ENCODE peak calls at places on chromosome 16, in six cellular contexts. One of them, this sample, is unnamed.

GRCh38 chr16:84518804-84519341 is 14.4 kb upstream of the MEAK7 start:
- DNase-seq in IMR-90: no peak
- DNase-seq in CD4-positive, alpha-beta memory T cell: peak
- DNase-seq in DND-41: no peak
- DNase-seq in cardiac muscle cell: no peak
- DNase-seq in heart right ventricle: no peak
- DNase-seq in this sample: peak

GRCh38 chr16:28863929-28864886 is 565 bp downstream of the SH2B1 start:
- DNase-seq in IMR-90: peak
- DNase-seq in CD4-positive, alpha-beta memory T cell: no peak
- DNase-seq in DND-41: no peak
- DNase-seq in cardiac muscle cell: peak
- DNase-seq in heart right ventricle: no peak
- DNase-seq in this sample: peak

GRCh38 chr16:5965321-5965720 is 867.7 kb upstream of the EEF2KMT start:
- DNase-seq in IMR-90: no peak
- DNase-seq in CD4-positive, alpha-beta memory T cell: no peak
- DNase-seq in DND-41: no peak
- DNase-seq in cardiac muscle cell: no peak
- DNase-seq in heart right ventricle: no peak
- DNase-seq in this sample: no peak

GRCh38 chr16:66510298-66510697 is 39.6 kb downstream of the TK2 start:
- DNase-seq in IMR-90: no peak
- DNase-seq in CD4-positive, alpha-beta memory T cell: no peak
- DNase-seq in DND-41: no peak
- DNase-seq in cardiac muscle cell: no peak
- DNase-seq in heart right ventricle: no peak
- DNase-seq in this sample: no peak

GRCh38 chr16:81996664-81997529 is 14.4 kb downstream of the SDR42E1 start:
- DNase-seq in IMR-90: peak
- DNase-seq in CD4-positive, alpha-beta memory T cell: no peak
- DNase-seq in DND-41: no peak
- DNase-seq in cardiac muscle cell: peak
- DNase-seq in heart right ventricle: no peak
- DNase-seq in this sample: no peak

GRCh38 chr16:48526058-48526957 is 83.7 kb downstream of the N4BP1 start:
- DNase-seq in IMR-90: no peak
- DNase-seq in CD4-positive, alpha-beta memory T cell: no peak
- DNase-seq in DND-41: no peak
- DNase-seq in cardiac muscle cell: no peak
- DNase-seq in heart right ventricle: no peak
- DNase-seq in this sample: no peak

GRCh38 chr16:87761020-87761506 is 4.7 kb downstream of the KLHDC4 start:
- DNase-seq in IMR-90: no peak
- DNase-seq in CD4-positive, alpha-beta memory T cell: no peak
- DNase-seq in DND-41: no peak
- DNase-seq in cardiac muscle cell: no peak
- DNase-seq in heart right ventricle: no peak
- DNase-seq in this sample: no peak

GRCh38 chr16:73015612-73016487 is 32.1 kb downstream of the ZFHX3 start:
- DNase-seq in IMR-90: no peak
- DNase-seq in CD4-positive, alpha-beta memory T cell: no peak
- DNase-seq in DND-41: no peak
- DNase-seq in cardiac muscle cell: no peak
- DNase-seq in heart right ventricle: no peak
- DNase-seq in this sample: no peak

GRCh38 chr16:84040823-84041391 is 1.7 kb downstream of the SLC38A8 start:
- DNase-seq in IMR-90: peak
- DNase-seq in CD4-positive, alpha-beta memory T cell: no peak
- DNase-seq in DND-41: no peak
- DNase-seq in cardiac muscle cell: peak
- DNase-seq in heart right ventricle: no peak
- DNase-seq in this sample: no peak

GRCh38 chr16:2043980-2044451 is 3.6 kb downstream of the NTHL1 start:
- DNase-seq in IMR-90: no peak
- DNase-seq in CD4-positive, alpha-beta memory T cell: no peak
- DNase-seq in DND-41: no peak
- DNase-seq in cardiac muscle cell: no peak
- DNase-seq in heart right ventricle: peak
- DNase-seq in this sample: no peak

GRCh38 chr16:79402356-79402755 is 198.2 kb downstream of the MAF start:
- DNase-seq in IMR-90: no peak
- DNase-seq in CD4-positive, alpha-beta memory T cell: no peak
- DNase-seq in DND-41: no peak
- DNase-seq in cardiac muscle cell: no peak
- DNase-seq in heart right ventricle: no peak
- DNase-seq in this sample: no peak

GRCh38 chr16:2341456-2342447 is 1.2 kb upstream of the ABCA3 start:
- DNase-seq in IMR-90: no peak
- DNase-seq in CD4-positive, alpha-beta memory T cell: no peak
- DNase-seq in DND-41: no peak
- DNase-seq in cardiac muscle cell: no peak
- DNase-seq in heart right ventricle: peak
- DNase-seq in this sample: no peak

GRCh38 chr16:59543641-59544040 is 809.5 kb upstream of the GOT2 start:
- DNase-seq in IMR-90: peak
- DNase-seq in CD4-positive, alpha-beta memory T cell: no peak
- DNase-seq in DND-41: no peak
- DNase-seq in cardiac muscle cell: no peak
- DNase-seq in heart right ventricle: no peak
- DNase-seq in this sample: no peak

GRCh38 chr16:89304181-89304851 is 86.8 kb downstream of the ZNF778 start:
- DNase-seq in IMR-90: no peak
- DNase-seq in CD4-positive, alpha-beta memory T cell: no peak
- DNase-seq in DND-41: no peak
- DNase-seq in cardiac muscle cell: no peak
- DNase-seq in heart right ventricle: no peak
- DNase-seq in this sample: no peak
- H3K27ac ChIP-seq in IMR-90: no peak
- H3K27ac ChIP-seq in CD4-positive, alpha-beta memory T cell: no peak
- H3K27ac ChIP-seq in DND-41: no peak
- H3K27ac ChIP-seq in cardiac muscle cell: no peak
- H3K27ac ChIP-seq in heart right ventricle: no peak
- H3K27ac ChIP-seq in this sample: no peak

GRCh38 chr16:69534720-69535119 is 31.0 kb upstream of the NFAT5 start:
- DNase-seq in IMR-90: no peak
- DNase-seq in CD4-positive, alpha-beta memory T cell: no peak
- DNase-seq in DND-41: no peak
- DNase-seq in cardiac muscle cell: no peak
- DNase-seq in heart right ventricle: no peak
- DNase-seq in this sample: no peak
- H3K27ac ChIP-seq in IMR-90: no peak
- H3K27ac ChIP-seq in CD4-positive, alpha-beta memory T cell: no peak
- H3K27ac ChIP-seq in DND-41: no peak
- H3K27ac ChIP-seq in cardiac muscle cell: no peak
- H3K27ac ChIP-seq in heart right ventricle: no peak
- H3K27ac ChIP-seq in this sample: no peak

GRCh38 chr16:19323596-19323995 is 38.1 kb downstream of the CLEC19A start:
- DNase-seq in IMR-90: no peak
- DNase-seq in CD4-positive, alpha-beta memory T cell: no peak
- DNase-seq in DND-41: no peak
- DNase-seq in cardiac muscle cell: no peak
- DNase-seq in heart right ventricle: no peak
- DNase-seq in this sample: no peak
- H3K27ac ChIP-seq in IMR-90: no peak
- H3K27ac ChIP-seq in CD4-positive, alpha-beta memory T cell: no peak
- H3K27ac ChIP-seq in DND-41: no peak
- H3K27ac ChIP-seq in cardiac muscle cell: no peak
- H3K27ac ChIP-seq in heart right ventricle: no peak
- H3K27ac ChIP-seq in this sample: no peak

DNA sequence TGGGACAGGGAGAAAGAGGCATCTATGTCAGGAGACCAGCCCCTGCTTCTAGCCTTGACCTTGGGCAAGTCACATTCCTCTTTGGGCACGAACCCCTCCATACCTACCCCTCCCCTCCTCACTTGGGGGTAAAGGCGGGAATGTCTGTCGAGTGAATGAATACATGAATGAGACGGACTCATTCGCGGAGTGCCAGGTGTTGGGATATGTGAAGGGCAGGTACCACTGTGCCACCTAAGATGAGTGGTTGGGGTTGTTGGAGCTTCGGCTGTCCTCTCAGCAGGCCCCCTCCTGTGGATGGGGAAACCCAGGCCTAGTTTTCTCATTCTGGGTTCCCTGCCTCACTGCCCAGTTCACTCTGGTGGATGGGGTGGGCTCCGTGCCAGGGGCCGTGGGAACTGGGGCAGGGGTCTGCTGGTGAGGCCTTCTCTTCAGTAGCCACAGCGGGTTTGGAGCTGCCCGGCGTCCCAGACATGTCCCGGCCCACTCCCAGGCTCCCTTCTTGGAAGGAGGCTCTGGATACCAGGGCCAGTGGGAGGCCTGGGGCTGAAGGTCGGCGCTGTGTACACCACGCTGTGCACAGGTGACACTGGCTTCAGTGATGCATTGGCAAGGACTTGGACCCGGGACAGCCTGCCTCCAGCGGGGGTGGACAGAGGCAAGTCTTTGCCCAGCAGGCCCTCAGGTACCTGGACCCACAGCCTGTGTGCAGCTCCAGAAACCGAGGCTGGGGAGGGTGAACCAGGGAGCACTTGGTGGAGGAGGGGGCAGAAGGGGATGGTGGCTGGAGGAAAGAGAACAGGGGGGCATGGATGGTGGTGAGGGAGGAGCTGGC is 5.6 kb downstream of the GLIS2 start:
- DNase-seq in IMR-90: no peak
- DNase-seq in CD4-positive, alpha-beta memory T cell: no peak
- DNase-seq in DND-41: no peak
- DNase-seq in cardiac muscle cell: no peak
- DNase-seq in heart right ventricle: no peak
- DNase-seq in this sample: no peak
- H3K27ac ChIP-seq in IMR-90: no peak
- H3K27ac ChIP-seq in CD4-positive, alpha-beta memory T cell: no peak
- H3K27ac ChIP-seq in DND-41: no peak
- H3K27ac ChIP-seq in cardiac muscle cell: no peak
- H3K27ac ChIP-seq in heart right ventricle: peak
- H3K27ac ChIP-seq in this sample: no peak

GRCh38 chr16:15808071-15808470 is 48.8 kb downstream of the MYH11 start:
- DNase-seq in IMR-90: no peak
- DNase-seq in CD4-positive, alpha-beta memory T cell: no peak
- DNase-seq in DND-41: no peak
- DNase-seq in cardiac muscle cell: no peak
- DNase-seq in heart right ventricle: no peak
- DNase-seq in this sample: no peak

GRCh38 chr16:15810949-15811348 is 45.9 kb downstream of the MYH11 start:
- DNase-seq in IMR-90: no peak
- DNase-seq in CD4-positive, alpha-beta memory T cell: no peak
- DNase-seq in DND-41: no peak
- DNase-seq in cardiac muscle cell: no peak
- DNase-seq in heart right ventricle: no peak
- DNase-seq in this sample: no peak

GRCh38 chr16:15811416-15811777 is 45.4 kb downstream of the MYH11 start:
- DNase-seq in IMR-90: no peak
- DNase-seq in CD4-positive, alpha-beta memory T cell: no peak
- DNase-seq in DND-41: no peak
- DNase-seq in cardiac muscle cell: no peak
- DNase-seq in heart right ventricle: no peak
- DNase-seq in this sample: no peak

GRCh38 chr16:15810411-15810810 is 46.4 kb downstream of the MYH11 start:
- DNase-seq in IMR-90: no peak
- DNase-seq in CD4-positive, alpha-beta memory T cell: no peak
- DNase-seq in DND-41: no peak
- DNase-seq in cardiac muscle cell: no peak
- DNase-seq in heart right ventricle: no peak
- DNase-seq in this sample: no peak

GRCh38 chr16:15811778-15812750 is 44.8 kb downstream of the MYH11 start:
- DNase-seq in IMR-90: peak
- DNase-seq in CD4-positive, alpha-beta memory T cell: no peak
- DNase-seq in DND-41: no peak
- DNase-seq in cardiac muscle cell: peak
- DNase-seq in heart right ventricle: no peak
- DNase-seq in this sample: no peak
- H3K27ac ChIP-seq in IMR-90: no peak
- H3K27ac ChIP-seq in CD4-positive, alpha-beta memory T cell: no peak
- H3K27ac ChIP-seq in DND-41: no peak
- H3K27ac ChIP-seq in cardiac muscle cell: peak
- H3K27ac ChIP-seq in heart right ventricle: peak
- H3K27ac ChIP-seq in this sample: no peak

This sample was measured in CD4-positive, CD25-positive, alpha-beta regulatory T cell.